ENCODE peak calls at places on chromosomes 16 and 17, in four cellular contexts. N, A, T and Y are unnamed samples.

GRCh38 chr17:14228903-14229302 is 7.8 kb downstream of the CDRT15 start:
- DNase-seq in N (no peak), T (no peak), A (no peak), Y (no peak)

GRCh38 chr16:8816967-8817662 is 19.5 kb downstream of the PMM2 start:
- DNase-seq in T (no peak), N (no peak), A (no peak), Y (no peak)

GRCh38 chr17:58322581-58323419 is 5.8 kb downstream of the TSPOAP1 start:
- DNase-seq in N (no peak), T (no peak), A (no peak), Y (no peak)

GRCh38 chr17:8630802-8631553 is 453 bp upstream of the MYH10 start:
- DNase-seq in N (peak), T (peak), A (peak), Y (peak)

GRCh38 chr17:2427910-2428309 is 27.1 kb upstream of the MNT start:
- DNase-seq in N (no peak), T (no peak), A (no peak), Y (no peak)

GRCh38 chr16:3304370-3304769 is 860 bp downstream of the TIGD7 start:
- DNase-seq in A (no peak), T (no peak), N (no peak), Y (no peak)

GRCh38 chr16:12091569-12092346 is 115.2 kb downstream of the SNX29 start:
- DNase-seq in T (no peak), N (no peak), A (no peak), Y (no peak)

GRCh38 chr16:74760007-74760767 is 14.4 kb downstream of the FA2H start:
- DNase-seq in N (no peak), T (no peak), A (no peak), Y (no peak)

GRCh38 chr16:1870365-1871082 is 1.4 kb downstream of the MEIOB start:
- DNase-seq in N (peak), T (no peak), A (no peak), Y (no peak)

GRCh38 chr17:6526362-6527152 is 29.8 kb downstream of the PITPNM3 start:
- DNase-seq in T (no peak), N (no peak), A (no peak), Y (no peak)